ENCODE peak calls at places on chromosomes 5 and 9, in eight cellular contexts. H, C, N, W, D, G, S and Z are unnamed samples.

GRCh38 chr9:33737811-33738606 is 57.4 kb upstream of the PRSS3 start:
- DNase-seq in H (no peak), C (no peak), D (no peak), G (no peak), N (no peak), S (peak; percentile 79), W (peak; percentile 60), Z (peak; percentile 20)

GRCh38 chr5:79193643-79194042 is 42.3 kb upstream of the JMY start:
- DNase-seq in S (no peak), D (no peak), N (no peak), W (peak; percentile 41), C (no peak), H (no peak), G (no peak), Z (no peak)

GRCh38 chr5:66207800-66208561 is 63.9 kb downstream of the SREK1 start:
- DNase-seq in N (no peak), H (no peak), D (peak; percentile 85), W (peak; percentile 83), G (no peak), S (no peak), C (peak; percentile 69), Z (no peak)

GRCh38 chr9:116160676-116161571 is 7.3 kb downstream of the PAPPA start:
- DNase-seq in D (no peak), G (no peak), N (no peak), W (no peak), H (no peak), S (no peak), C (no peak), Z (no peak)

GRCh38 chr9:98995059-98995665 is 51.5 kb downstream of the COL15A1 start:
- DNase-seq in S (no peak), G (no peak), D (peak; percentile 91), W (no peak), H (no peak), C (peak; percentile 50), N (no peak), Z (peak; percentile 45)

GRCh38 chr5:1799110-1799601 is 481 bp downstream of the MRPL36 start:
- DNase-seq in C (peak; percentile 21), N (no peak), W (peak; percentile 17), D (no peak), S (peak; percentile 63), H (no peak), G (peak; percentile 30), Z (no peak)

GRCh38 chr9:98248737-98249474 is 6.5 kb downstream of the TBC1D2 start:
- DNase-seq in W (peak; percentile 97), H (peak; percentile 94), G (peak; percentile 44), C (no peak), S (no peak), N (peak; percentile 82), D (peak; percentile 78), Z (peak; percentile 57)

GRCh38 chr9:29613773-29614172 is 2040.5 kb upstream of the C9orf72 start:
- DNase-seq in G (no peak), S (no peak), C (no peak), W (no peak), H (no peak), N (no peak), D (no peak), Z (no peak)

GRCh38 chr9:134275379-134275778 is 50.9 kb upstream of the RXRA start:
- DNase-seq in N (no peak), C (no peak), D (no peak), S (peak; percentile 43), G (no peak), H (no peak), W (no peak), Z (no peak)

GRCh38 chr9:95273369-95274051 is 44.0 kb downstream of the FANCC start:
- DNase-seq in C (no peak), N (no peak), G (no peak), W (no peak), S (no peak), H (no peak), D (no peak), Z (no peak)

GRCh38 chr5:177303925-177304391 is 359 bp downstream of the PRELID1 start:
- DNase-seq in H (no peak), G (no peak), D (peak; percentile 68), W (no peak), C (no peak), N (no peak), S (no peak), Z (no peak)

GRCh38 chr5:177304392-177305119 is 957 bp downstream of the PRELID1 start:
- DNase-seq in H (no peak), D (peak; percentile 63), C (no peak), S (no peak), W (peak; percentile 50), N (peak; percentile 50), G (no peak), Z (no peak)

GRCh38 chr5:177301503-177302165 is 1.9 kb downstream of the RAB24 start:
- DNase-seq in W (peak; percentile 96), D (peak; percentile 65), H (peak; percentile 69), G (no peak), S (no peak), N (no peak), C (no peak), Z (peak; percentile 96)

GRCh38 chr5:177302354-177303110 is 987 bp downstream of the RAB24 start:
- DNase-seq in W (no peak), H (no peak), N (peak; percentile 56), C (no peak), S (peak; percentile 39), G (no peak), D (peak; percentile 64), Z (no peak)

DNA sequence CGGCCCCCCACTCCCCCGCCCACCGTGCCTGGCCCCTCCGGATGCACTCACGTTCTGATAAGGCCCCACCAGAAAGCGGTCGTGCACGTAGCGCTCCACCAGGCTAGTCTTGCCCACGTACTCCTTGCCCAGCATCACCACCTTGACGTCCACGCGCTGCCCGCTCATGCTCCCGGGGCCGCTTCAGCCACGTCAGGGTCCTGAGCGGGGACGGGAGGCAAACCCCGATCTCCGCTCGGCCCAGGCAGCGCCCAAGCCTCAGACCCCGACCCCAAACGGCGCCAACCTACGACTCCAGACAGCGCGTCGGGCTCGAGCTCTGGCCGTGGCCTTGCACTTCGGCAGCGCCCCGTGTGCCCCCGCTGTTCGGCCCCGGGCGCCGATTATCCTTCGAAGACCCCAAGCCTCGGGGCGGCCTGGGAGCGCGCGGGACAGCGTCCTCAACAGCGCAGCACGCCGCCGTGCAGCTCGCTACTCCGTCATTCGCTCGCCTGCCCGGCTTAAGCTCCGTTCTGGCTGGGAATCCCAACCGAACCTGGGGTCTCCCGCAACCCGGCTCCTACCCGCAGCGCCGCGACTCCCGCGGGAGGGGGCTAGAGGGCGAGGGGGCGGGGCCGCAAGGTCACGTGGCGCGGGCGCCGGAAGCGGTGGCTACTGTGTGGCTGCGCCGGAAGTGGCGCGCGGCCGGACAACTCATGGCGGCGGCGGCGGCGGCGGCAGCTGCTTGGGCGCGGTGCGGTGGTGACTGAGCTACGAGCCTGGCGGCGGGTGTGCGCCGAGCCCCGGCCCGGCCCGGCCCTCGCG is at the start of the genes PRELID1 and RAB24:
- DNase-seq in S (peak; percentile 97), N (peak; percentile 87), C (peak; percentile 87), D (peak; percentile 94), H (peak; percentile 89), W (peak; percentile 78), G (peak; percentile 90), Z (peak; percentile 97)
- H3K4me1 ChIP-seq in S (no peaks in the 10 kb centered on the region), N (peaks cover 53% of the 10 kb centered on the region), C (no peaks in the 10 kb centered on the region), D (peaks cover 50% of the 10 kb centered on the region), H (peaks cover 87% of the 10 kb centered on the region), W (peaks cover 49% of the 10 kb centered on the region), G (peaks cover 39% of the 10 kb centered on the region), Z (peaks cover 34% of the 10 kb centered on the region)

DNA sequence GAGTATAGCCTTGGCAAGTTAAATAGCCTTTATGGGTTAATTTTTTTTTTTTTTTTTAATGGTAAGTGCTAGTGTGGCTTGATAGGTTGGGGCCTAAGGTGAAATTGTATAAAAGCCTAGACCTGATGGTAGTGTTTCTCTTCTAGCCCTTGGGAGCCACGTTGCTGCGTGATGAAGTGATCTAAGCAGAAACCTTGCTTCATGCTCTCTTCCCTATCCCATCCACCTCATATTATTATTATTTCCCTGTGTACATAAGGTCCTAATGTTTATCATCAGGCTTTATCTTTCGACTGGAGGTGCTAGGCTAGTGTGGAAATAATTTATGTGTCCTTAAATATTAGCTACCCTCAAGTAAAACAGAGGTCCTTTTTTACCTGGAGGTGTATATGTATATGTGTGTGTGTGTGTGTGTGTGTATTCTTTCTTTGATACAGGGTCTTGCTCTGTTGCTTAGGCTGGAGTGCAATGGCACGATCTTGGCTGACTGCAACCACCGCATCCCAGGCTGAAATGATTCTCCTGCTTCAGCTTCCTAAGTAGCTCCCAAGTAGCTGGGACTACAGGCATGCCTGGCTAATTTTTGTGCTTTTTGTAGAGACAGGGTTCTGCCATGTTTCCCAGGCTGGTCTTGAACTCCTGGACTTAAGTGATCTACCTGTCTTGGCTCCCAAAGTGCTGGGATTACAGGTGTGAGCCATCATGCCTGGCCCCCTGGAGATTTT is 3.6 kb downstream of the UGCG start:
- DNase-seq in S (no peak), N (no peak), G (no peak), W (no peak), C (no peak), H (no peak), D (no peak), Z (no peak)
- H3K4me3 ChIP-seq in S (no peak overlapping the region), N (no peak overlapping the region), G (peak overlapping the region; percentile 95), W (peak overlapping the region; percentile 10), C (no peak overlapping the region), H (peak overlapping the region; percentile 96), D (peak overlapping the region; percentile 97), Z (no peak overlapping the region)

GRCh38 chr9:91496351-91496750 is 72.7 kb upstream of the NFIL3 start:
- DNase-seq in G (no peak), D (no peak), C (no peak), S (no peak), N (no peak), H (no peak), W (no peak), Z (no peak)
- H3K27ac ChIP-seq in G (no peak overlapping the region), D (peak overlapping the region; percentile 24), C (no peak overlapping the region), S (no peak overlapping the region), N (no peak overlapping the region), H (no peak overlapping the region), W (no peak overlapping the region), Z (no peak overlapping the region)

GRCh38 chr9:121303456-121304451 is 35.8 kb downstream of the GSN start:
- DNase-seq in N (no peak), H (peak; percentile 62), S (no peak), W (no peak), C (no peak), G (no peak), D (peak; percentile 63), Z (no peak)

GRCh38 chr9:121302341-121302740 is 34.4 kb downstream of the GSN start:
- DNase-seq in W (no peak), N (no peak), C (no peak), S (no peak), G (no peak), H (peak; percentile 24), D (peak; percentile 66), Z (peak; percentile 19)

GRCh38 chr9:121301881-121302286 is 33.9 kb downstream of the GSN start:
- DNase-seq in D (peak; percentile 61), W (no peak), C (no peak), G (no peak), S (no peak), H (peak; percentile 27), N (no peak), Z (peak; percentile 41)

GRCh38 chr9:121304707-121305106 is 36.7 kb downstream of the GSN start:
- DNase-seq in C (no peak), N (no peak), D (no peak), G (no peak), H (peak; percentile 7), W (no peak), S (no peak), Z (peak; percentile 17)

DNA sequence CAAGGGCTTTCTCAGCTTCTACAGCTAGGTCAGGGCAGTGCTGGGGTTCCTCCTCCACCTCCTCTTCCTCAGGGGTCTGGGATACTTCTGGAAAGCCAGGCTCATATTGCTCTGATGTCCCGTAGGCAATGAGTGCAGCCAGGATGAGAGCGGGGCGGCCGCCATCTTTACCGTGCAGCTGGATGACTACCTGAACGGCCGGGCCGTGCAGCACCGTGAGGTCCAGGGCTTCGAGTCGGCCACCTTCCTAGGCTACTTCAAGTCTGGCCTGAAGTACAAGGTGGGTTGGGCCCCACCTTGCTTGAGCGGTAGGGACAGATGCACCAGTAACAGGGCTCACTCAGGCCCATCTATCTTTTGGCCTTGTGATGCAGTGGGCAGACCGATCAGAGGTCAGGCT is 34.8 kb downstream of the GSN start:
- DNase-seq in N (no peak), W (no peak), G (no peak), C (no peak), D (peak; percentile 50), H (peak; percentile 16), S (no peak), Z (peak; percentile 55)
- H3K4me1 ChIP-seq in N (peaks cover 66% of the 10 kb centered on the region), W (peaks cover 11% of the 10 kb centered on the region), G (peaks cover 35% of the 10 kb centered on the region), C (peaks cover 3% of the 10 kb centered on the region), D (peaks cover 81% of the 10 kb centered on the region), H (peaks cover 64% of the 10 kb centered on the region), S (peaks cover 29% of the 10 kb centered on the region), Z (peaks cover 6% of the 10 kb centered on the region)